ENCODE peak calls at places on chromosomes 11 and 22, in nine cellular contexts. G, H, Q, V, M, T, X, F and L are unnamed samples.
A peak's percentile ranks its signal among the peaks of the same experiment; 100 is the strongest.

GRCh38 chr11:64673279-64673678 is 49.7 kb downstream of the NRXN2 start:
- DNase-seq in G (no peak), H (no peak), Q (no peak), V (no peak), M (no peak), T (no peak), X (no peak), F (no peak), L (no peak)

GRCh38 chr22:49305966-49306631 is 521.6 kb downstream of the BRD1 start:
- DNase-seq in G (peak; percentile 66), H (no peak), Q (peak; percentile 23), V (no peak), M (peak; percentile 22), T (peak; percentile 56), X (no peak), F (no peak), L (no peak)

GRCh38 chr22:38214248-38215056 is 12.7 kb downstream of the MAFF start:
- DNase-seq in G (no peak), H (no peak), Q (peak; percentile 95), V (no peak), M (peak; percentile 81), T (peak; percentile 91), X (peak; percentile 49), F (peak; percentile 62), L (no peak)

GRCh38 chr11:65857500-65858353 is at the start of gene CFL1:
- DNase-seq in G (peak; percentile 99), H (peak; percentile 94), Q (peak; percentile 99), V (peak; percentile 100), M (peak; percentile 99), T (peak; percentile 99), X (peak; percentile 97), F (peak; percentile 98), L (peak; percentile 98)

GRCh38 chr11:114180301-114181055 is 115.7 kb upstream of the NNMT start:
- DNase-seq in G (no peak), H (no peak), Q (peak; percentile 83), V (no peak), M (peak; percentile 75), T (no peak), X (no peak), F (peak; percentile 62), L (peak; percentile 32)

GRCh38 chr11:119531623-119532022 is 108.7 kb upstream of the THY1 start:
- DNase-seq in G (no peak), H (no peak), Q (peak; percentile 29), V (peak; percentile 54), M (no peak), T (no peak), X (no peak), F (no peak), L (no peak)

GRCh38 chr11:23586188-23586587 is 725.9 kb upstream of the CCDC179 start:
- DNase-seq in G (no peak), H (no peak), Q (no peak), V (no peak), M (no peak), T (no peak), X (peak; percentile 10), F (no peak), L (no peak)

GRCh38 chr11:61091373-61092279 is 10.7 kb upstream of the CD5 start:
- DNase-seq in G (no peak), H (no peak), Q (peak; percentile 47), V (no peak), M (no peak), T (peak; percentile 54), X (peak; percentile 12), F (no peak), L (no peak)

GRCh38 chr11:125514336-125515101 is 18.5 kb upstream of the FEZ1 start:
- DNase-seq in G (no peak), H (peak; percentile 29), Q (no peak), V (no peak), M (no peak), T (no peak), X (peak; percentile 46), F (no peak), L (no peak)

GRCh38 chr11:132300283-132300682 is 929.9 kb downstream of the NTM start:
- DNase-seq in G (no peak), H (no peak), Q (peak; percentile 64), V (no peak), M (no peak), T (no peak), X (peak; percentile 13), F (no peak), L (peak; percentile 28)
- TF ChIP-seq CTCF in G (no peak), H (no peak), Q (peak; percentile 79), V (no peak), M (no peak), T (no peak), X (peak; percentile 31), F (no peak), L (peak; percentile 55)

GRCh38 chr22:41215926-41216325 is 10.8 kb downstream of the L3MBTL2 start:
- DNase-seq in G (no peak), H (no peak), Q (no peak), V (no peak), M (no peak), T (no peak), X (no peak), F (no peak), L (no peak)

GRCh38 chr22:41217553-41218157 is 12.5 kb downstream of the L3MBTL2 start:
- DNase-seq in G (no peak), H (peak; percentile 72), Q (peak; percentile 62), V (no peak), M (no peak), T (no peak), X (peak; percentile 92), F (peak; percentile 58), L (peak; percentile 61)

GRCh38 chr22:41222846-41223507 is 17.8 kb downstream of the CHADL start:
- DNase-seq in G (no peak), H (no peak), Q (peak; percentile 35), V (no peak), M (no peak), T (no peak), X (no peak), F (no peak), L (no peak)

GRCh38 chr22:41215409-41215808 is 10.3 kb downstream of the L3MBTL2 start:
- DNase-seq in G (no peak), H (no peak), Q (no peak), V (no peak), M (no peak), T (no peak), X (no peak), F (no peak), L (no peak)

GRCh38 chr22:41216984-41217383 is 11.9 kb downstream of the L3MBTL2 start:
- DNase-seq in G (no peak), H (no peak), Q (peak; percentile 38), V (no peak), M (no peak), T (no peak), X (peak; percentile 72), F (no peak), L (no peak)
- H3K4me3 ChIP-seq in G (peak overlapping the region; percentile 13), H (no peak overlapping the region), Q (no peak overlapping the region), V (peak overlapping the region; percentile 51), M (no peak overlapping the region), T (no peak overlapping the region), X (no peak overlapping the region), F (no peak overlapping the region), L (no peak overlapping the region)

DNA sequence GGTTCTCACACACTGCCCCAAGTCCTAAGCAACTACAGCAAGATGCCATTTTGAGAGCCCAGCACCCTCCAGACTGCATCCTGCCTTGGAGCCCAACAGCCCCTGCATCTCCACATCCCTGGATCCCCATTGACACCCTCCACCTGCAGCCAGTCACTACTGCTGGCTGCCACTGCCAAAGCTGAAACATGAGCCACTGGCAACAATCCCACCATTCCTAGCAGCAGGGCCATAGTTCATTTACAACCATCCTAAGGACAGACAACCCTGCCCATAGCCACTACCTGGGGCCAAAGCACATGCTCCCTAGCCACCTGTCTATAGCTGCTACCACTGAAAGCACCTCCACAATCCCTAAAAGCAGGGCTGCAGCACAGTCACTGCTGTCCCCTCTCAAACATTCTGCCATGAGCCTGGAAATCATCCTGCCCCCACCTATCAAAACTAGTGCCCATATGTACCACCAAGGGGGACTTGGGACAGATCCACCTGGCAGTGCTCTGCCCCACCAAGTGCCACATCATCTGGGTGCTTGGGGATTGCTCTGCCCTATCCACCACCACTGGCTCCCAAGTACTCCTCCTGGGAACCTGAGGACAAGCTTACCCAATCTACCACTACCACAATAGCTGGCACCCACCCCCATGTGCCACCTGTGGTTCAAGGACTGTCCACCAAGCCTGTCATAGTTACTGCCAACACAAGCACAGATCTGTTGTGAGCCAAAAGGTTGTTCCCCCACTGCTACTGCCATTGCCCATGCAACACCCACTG is 138.8 kb upstream of the SOX6 start:
- DNase-seq in G (no peak), H (no peak), Q (no peak), V (no peak), M (no peak), T (no peak), X (no peak), F (no peak), L (no peak)
- H3K27ac ChIP-seq in G (no peak overlapping the region), H (no peak overlapping the region), Q (no peak overlapping the region), V (no peak overlapping the region), M (no peak overlapping the region), T (no peak overlapping the region), X (no peak overlapping the region), F (no peak overlapping the region), L (no peak overlapping the region)

GRCh38 chr11:111986589-111986988 is 38.6 kb upstream of the DLAT start:
- DNase-seq in G (no peak), H (no peak), Q (no peak), V (no peak), M (no peak), T (no peak), X (no peak), F (no peak), L (no peak)

GRCh38 chr11:111982019-111982464 is 43.2 kb upstream of the DLAT start:
- DNase-seq in G (no peak), H (peak; percentile 60), Q (peak; percentile 95), V (no peak), M (peak; percentile 65), T (no peak), X (peak; percentile 43), F (peak; percentile 57), L (peak; percentile 80)

GRCh38 chr11:111981270-111981669 is 43.9 kb upstream of the DLAT start:
- DNase-seq in G (no peak), H (no peak), Q (no peak), V (no peak), M (no peak), T (no peak), X (no peak), F (no peak), L (no peak)

GRCh38 chr11:111982532-111983186 is 42.5 kb upstream of the DLAT start:
- DNase-seq in G (no peak), H (no peak), Q (no peak), V (no peak), M (no peak), T (no peak), X (no peak), F (no peak), L (no peak)

DNA sequence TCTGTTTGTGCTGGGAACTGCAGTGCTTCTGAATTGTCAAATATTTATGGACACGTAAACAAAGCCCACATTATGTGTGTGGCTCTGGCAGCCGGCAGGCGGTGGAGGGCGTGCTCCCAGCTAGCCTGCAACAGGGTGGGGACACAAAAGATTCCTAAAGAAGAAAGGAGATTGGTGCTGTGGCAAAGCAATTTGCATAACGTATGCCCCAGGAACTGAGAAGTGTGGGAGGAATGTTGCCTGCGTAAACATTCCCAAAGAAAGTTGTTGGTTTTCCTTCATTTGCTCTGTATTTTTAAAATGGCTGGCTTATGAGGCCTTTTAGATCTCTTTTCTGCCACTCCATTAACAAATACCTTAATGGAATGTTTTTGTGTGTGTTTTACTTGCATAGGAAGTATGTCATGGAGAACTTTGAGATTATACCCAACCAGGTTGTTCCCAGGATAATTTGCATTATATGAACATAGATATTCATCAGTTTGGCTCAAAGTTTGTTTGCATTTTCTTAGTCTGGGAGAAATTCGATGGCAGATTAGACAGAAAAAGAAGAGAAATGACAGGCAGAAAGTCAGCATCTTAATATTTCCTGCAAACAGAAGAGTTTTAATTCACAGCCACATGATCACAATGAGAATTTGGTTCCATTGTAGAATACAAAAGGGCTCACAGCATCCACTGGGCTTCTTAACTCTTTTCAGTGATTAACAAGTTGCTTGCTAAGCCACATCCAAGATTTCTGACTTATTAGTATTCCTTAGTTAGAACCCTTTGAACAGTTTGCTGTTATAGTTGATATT is 41.8 kb upstream of the DLAT start:
- DNase-seq in G (no peak), H (no peak), Q (peak; percentile 92), V (no peak), M (peak; percentile 73), T (peak; percentile 83), X (peak; percentile 72), F (no peak), L (no peak)
- TF ChIP-seq CTCF in G (no peak), H (no peak), Q (peak; percentile 53), V (no peak), M (no peak), T (no peak), X (no peak), F (no peak), L (no peak)